ENCODE peak calls at places on chromosomes 2 and 18, in seven cellular contexts. F is transverse colon; N is CD4-positive, alpha-beta memory T cell; L is heart right ventricle; A is endodermal cell; Y is esophagus squamous epithelium; M is cardiac muscle cell. O is an unnamed sample.

GRCh38 chr2:62091471-62091870 is 104.4 kb upstream of the B3GNT2 start:
- DNase-seq in F (no peak), N (no peak), L (no peak), A (no peak), Y (no peak), M (no peak), O (no peak)

GRCh38 chr2:45585267-45585861 is 25.7 kb downstream of the SRBD1 start:
- DNase-seq in F (no peak), N (peak; percentile 9), L (no peak), A (no peak), Y (no peak), M (peak; percentile 73), O (no peak)

GRCh38 chr18:11767935-11768334 is 78.9 kb downstream of the GNAL start:
- DNase-seq in F (no peak), N (no peak), L (no peak), A (no peak), Y (no peak), M (peak; percentile 23), O (no peak)

GRCh38 chr2:974454-974853 is 23.8 kb downstream of the SNTG2 start:
- DNase-seq in F (no peak), N (no peak), L (no peak), A (peak; percentile 32), Y (no peak), M (peak; percentile 68), O (no peak)

GRCh38 chr2:117785740-117786139 is 28.8 kb upstream of the DDX18 start:
- DNase-seq in F (peak; percentile 16), N (peak; percentile 24), L (no peak), A (peak; percentile 71), Y (peak; percentile 0), M (peak; percentile 55), O (no peak)

GRCh38 chr18:21996261-21996892 is 173.0 kb upstream of the GATA6 start:
- DNase-seq in F (peak; percentile 51), N (no peak), L (peak; percentile 20), A (no peak), Y (no peak), M (peak; percentile 14), O (no peak)

GRCh38 chr2:232545511-232546375 is 4.6 kb downstream of the TIGD1 start:
- DNase-seq in F (no peak), N (no peak), L (no peak), A (no peak), Y (no peak), M (no peak), O (no peak)

GRCh38 chr18:63454497-63454896 is 22.3 kb upstream of the SERPINB5 start:
- DNase-seq in F (peak; percentile 48), N (no peak), L (no peak), A (no peak), Y (no peak), M (no peak), O (no peak)

GRCh38 chr18:10797882-10798281 is 272.1 kb downstream of the NAPG start:
- DNase-seq in F (no peak), N (no peak), L (no peak), A (peak; percentile 83), Y (no peak), M (no peak), O (no peak)

GRCh38 chr2:6314218-6314855 is 551.4 kb downstream of the CMPK2 start:
- DNase-seq in F (no peak), N (no peak), L (no peak), A (no peak), Y (no peak), M (no peak), O (no peak)

GRCh38 chr18:57438669-57439616 is 3.8 kb downstream of the ONECUT2 start:
- DNase-seq in F (no peak), N (no peak), L (no peak), A (peak; percentile 60), Y (no peak), M (no peak), O (no peak)

GRCh38 chr2:197838036-197838435 is 33.6 kb downstream of the PLCL1 start:
- DNase-seq in F (no peak), N (peak; percentile 54), L (no peak), A (no peak), Y (no peak), M (peak; percentile 39), O (no peak)

GRCh38 chr2:68935471-68935870 is 17.2 kb downstream of the GKN2 start:
- DNase-seq in F (no peak), N (no peak), L (no peak), A (no peak), Y (no peak), M (no peak), O (no peak)

GRCh38 chr2:8737571-8738175 is 55.8 kb downstream of the ID2 start:
- DNase-seq in F (no peak), N (no peak), L (no peak), A (no peak), Y (no peak), M (no peak), O (no peak)

GRCh38 chr18:27361477-27361876 is 176.4 kb upstream of the CHST9 start:
- DNase-seq in F (no peak), N (no peak), L (no peak), A (no peak), Y (no peak), M (no peak), O (no peak)

GRCh38 chr2:201971516-201972228 is 62.0 kb upstream of the FZD7 start:
- DNase-seq in F (no peak), N (no peak), L (no peak), A (no peak), Y (no peak), M (peak; percentile 33), O (no peak)

GRCh38 chr2:231527091-231527395 is 3.2 kb downstream of the NMUR1 start:
- DNase-seq in F (no peak), N (no peak), L (no peak), A (peak; percentile 69), Y (no peak), M (no peak), O (no peak)

GRCh38 chr2:231524477-231525247 is 5.6 kb downstream of the NMUR1 start:
- DNase-seq in F (no peak), N (no peak), L (peak; percentile 46), A (no peak), Y (no peak), M (no peak), O (no peak)

GRCh38 chr2:231525248-231526163 is 4.7 kb downstream of the NMUR1 start:
- DNase-seq in F (no peak), N (no peak), L (no peak), A (no peak), Y (no peak), M (no peak), O (no peak)

GRCh38 chr2:231527955-231528635 is 2.1 kb downstream of the NMUR1 start:
- DNase-seq in F (no peak), N (no peak), L (no peak), A (no peak), Y (no peak), M (no peak), O (no peak)

DNA sequence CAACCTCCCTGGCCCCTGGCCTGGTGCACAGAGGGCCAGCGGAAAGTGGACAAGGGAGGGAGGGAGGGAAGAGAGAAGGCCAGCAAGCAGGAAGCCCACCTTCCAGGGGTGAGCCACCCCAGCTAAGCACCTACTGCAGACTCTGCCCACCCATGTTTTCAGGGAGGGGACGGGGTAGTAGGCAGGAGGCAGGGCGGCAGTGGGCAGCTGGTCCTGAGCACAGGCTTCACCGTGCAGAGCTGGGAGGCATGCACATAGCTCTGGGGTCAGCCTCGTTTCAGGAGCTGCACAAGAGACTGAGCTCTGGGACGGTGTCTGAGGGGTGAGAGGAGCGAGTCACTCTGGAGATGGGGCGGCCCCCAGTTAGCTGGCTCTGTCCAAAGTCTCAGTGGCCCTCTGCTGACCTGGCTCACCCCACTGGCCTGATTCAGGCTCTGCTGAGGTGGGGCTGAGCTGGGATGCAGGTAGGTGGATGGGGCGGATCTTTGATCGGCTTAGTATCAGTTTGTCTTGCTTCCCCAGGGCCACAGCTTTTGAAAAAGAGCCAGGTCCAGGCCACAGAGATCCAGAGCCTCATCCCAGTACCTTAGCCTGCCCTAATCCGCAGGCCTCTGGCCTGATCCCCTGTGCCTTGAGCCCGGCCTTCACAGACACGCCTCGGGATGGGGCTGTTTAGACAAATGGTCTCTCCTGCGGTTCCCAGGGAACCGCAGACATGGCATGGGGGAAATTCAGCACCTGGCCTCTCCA is 3.7 kb downstream of the NMUR1 start:
- DNase-seq in F (no peak), N (no peak), L (no peak), A (peak; percentile 69), Y (no peak), M (no peak), O (no peak)
- H3K4me1 ChIP-seq in F (peaks cover 3% of the 10 kb centered on the region), N (peaks cover 50% of the 10 kb centered on the region), L (peaks cover 6% of the 10 kb centered on the region), A (no peaks in the 10 kb centered on the region), Y (peaks cover 32% of the 10 kb centered on the region), M (no peaks in the 10 kb centered on the region), O (peaks cover 38% of the 10 kb centered on the region)

GRCh38 chr18:14943486-14943885 is 195.5 kb downstream of the ANKRD30B start:
- DNase-seq in F (no peak), N (no peak), L (no peak), A (no peak), Y (no peak), M (no peak), O (no peak)

GRCh38 chr18:14941792-14942191 is 193.8 kb downstream of the ANKRD30B start:
- DNase-seq in F (no peak), N (no peak), L (no peak), A (no peak), Y (no peak), M (no peak), O (no peak)

GRCh38 chr18:14941256-14941655 is 193.3 kb downstream of the ANKRD30B start:
- DNase-seq in F (peak; percentile 88), N (no peak), L (no peak), A (no peak), Y (no peak), M (no peak), O (no peak)

GRCh38 chr18:14940738-14941137 is 192.8 kb downstream of the ANKRD30B start:
- DNase-seq in F (no peak), N (no peak), L (no peak), A (no peak), Y (no peak), M (no peak), O (no peak)

GRCh38 chr18:14942275-14942674 is 194.3 kb downstream of the ANKRD30B start:
- DNase-seq in F (no peak), N (no peak), L (no peak), A (no peak), Y (no peak), M (no peak), O (no peak)
- H3K9me3 ChIP-seq in F (no peaks in the 10 kb centered on the region), N (no peaks in the 10 kb centered on the region), L (no peaks in the 10 kb centered on the region), A (peaks cover 37% of the 10 kb centered on the region), Y (no peaks in the 10 kb centered on the region), M (no peaks in the 10 kb centered on the region), O (no peaks in the 10 kb centered on the region)

GRCh38 chr18:56353676-56354260 is 284.6 kb downstream of the TXNL1 start:
- DNase-seq in F (no peak), N (no peak), L (no peak), A (no peak), Y (no peak), M (no peak), O (no peak)

DNA sequence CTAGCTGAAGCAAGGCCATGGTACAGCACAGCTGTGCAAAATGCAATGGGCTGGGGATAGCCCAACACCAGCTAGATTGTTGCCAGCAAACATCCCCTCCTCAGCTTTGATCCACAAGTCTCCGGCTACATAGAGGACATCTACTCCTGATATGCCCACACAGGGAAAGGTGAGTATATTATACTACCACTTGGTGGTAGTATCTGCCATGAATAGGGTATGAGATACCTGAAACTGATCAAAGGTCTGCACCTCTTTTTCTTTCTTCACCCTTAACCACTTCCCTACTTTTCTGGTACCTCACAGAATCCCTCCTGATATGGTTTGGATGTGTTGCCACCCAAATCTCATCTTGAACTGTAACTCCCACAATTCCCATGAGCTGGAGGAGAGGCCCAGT is 279.8 kb downstream of the TXNL1 start:
- DNase-seq in F (no peak), N (no peak), L (no peak), A (no peak), Y (no peak), M (no peak), O (no peak)
- H3K4me1 ChIP-seq in F (no peaks in the 10 kb centered on the region), N (no peaks in the 10 kb centered on the region), L (no peaks in the 10 kb centered on the region), A (no peaks in the 10 kb centered on the region), Y (no peaks in the 10 kb centered on the region), M (no peaks in the 10 kb centered on the region), O (no peaks in the 10 kb centered on the region)

GRCh38 chr2:2733818-2734217 is 402.7 kb upstream of the MYT1L start:
- DNase-seq in F (no peak), N (no peak), L (no peak), A (no peak), Y (no peak), M (no peak), O (no peak)
- H3K9me3 ChIP-seq in F (no peaks in the 10 kb centered on the region), N (no peaks in the 10 kb centered on the region), L (no peaks in the 10 kb centered on the region), A (no peaks in the 10 kb centered on the region), Y (no peaks in the 10 kb centered on the region), M (no peaks in the 10 kb centered on the region), O (no peaks in the 10 kb centered on the region)

O was measured in effector memory CD4-positive, alpha-beta T cell.